ENCODE peak calls at places on chromosomes 3 and 15, in five cellular contexts. P is AG10803, G is BJ, B is amniotic stem cell, D is choroid plexus epithelial cell. Z is an unnamed sample.
A peak's percentile ranks its signal among the peaks of the same experiment; 100 is the strongest.

GRCh38 chr3:20041197-20041780 is 1.0 kb downstream of the KAT2B start:
- DNase-seq in B (no peak), D (peak; percentile 35), G (no peak), P (peak; percentile 72), Z (peak; percentile 69)

GRCh38 chr3:33840179-33840578 is 41.7 kb downstream of the PDCD6IP start:
- DNase-seq in B (no peak), D (no peak), P (no peak), G (no peak), Z (no peak)

GRCh38 chr3:139425745-139426400 is 36.4 kb upstream of the COPB2 start:
- DNase-seq in P (no peak), B (no peak), D (no peak), G (peak; percentile 4), Z (no peak)

GRCh38 chr3:150447631-150448465 is 39.8 kb downstream of the TSC22D2 start:
- DNase-seq in B (no peak), P (peak; percentile 30), G (no peak), D (peak; percentile 55), Z (no peak)

GRCh38 chr3:146581877-146582508 is 23.2 kb downstream of the PLSCR5 start:
- DNase-seq in P (peak; percentile 19), B (no peak), G (no peak), D (peak; percentile 65), Z (no peak)

GRCh38 chr3:112635674-112636073 is 5.3 kb downstream of the CCDC80 start:
- DNase-seq in G (peak; percentile 82), D (peak; percentile 92), P (peak; percentile 87), B (peak; percentile 18), Z (no peak)

GRCh38 chr3:194396561-194396896 is 2.5 kb downstream of the GP5 start:
- DNase-seq in G (no peak), D (no peak), B (no peak), P (no peak), Z (no peak)

GRCh38 chr3:53890726-53891499 is 746 bp downstream of the SELENOK start:
- DNase-seq in B (no peak), G (no peak), P (no peak), D (peak; percentile 46), Z (peak; percentile 37)

GRCh38 chr3:188123170-188123920 is 30.6 kb upstream of the LPP start:
- DNase-seq in D (peak; percentile 41), G (no peak), B (no peak), P (no peak), Z (no peak)

GRCh38 chr3:24389108-24390090 is 105.3 kb downstream of the THRB start:
- DNase-seq in B (no peak), D (no peak), P (peak; percentile 9), G (no peak), Z (no peak)

GRCh38 chr3:6249679-6250078 is 611.2 kb upstream of the GRM7 start:
- DNase-seq in D (no peak), G (no peak), B (no peak), P (no peak), Z (no peak)

GRCh38 chr15:26179906-26180305 is 316.8 kb upstream of the ATP10A start:
- DNase-seq in B (no peak), G (no peak), P (no peak), D (no peak), Z (no peak)

GRCh38 chr3:13427662-13428603 is 7.8 kb upstream of the NUP210 start:
- DNase-seq in B (no peak), D (no peak), P (no peak), G (no peak), Z (no peak)

GRCh38 chr3:32406481-32407408 is 15.1 kb downstream of the CMTM7 start:
- DNase-seq in G (no peak), D (no peak), P (no peak), B (no peak), Z (no peak)

GRCh38 chr3:48402281-48402732 is 27.6 kb downstream of the PLXNB1 start:
- DNase-seq in B (peak; percentile 78), G (peak; percentile 68), D (peak; percentile 89), P (peak; percentile 94), Z (no peak)

GRCh38 chr3:114595521-114596028 is 301.7 kb downstream of the TIGIT start:
- DNase-seq in G (no peak), P (no peak), B (no peak), D (peak; percentile 35), Z (no peak)

GRCh38 chr3:110027446-110027845 is 690.1 kb upstream of the DPPA4 start:
- DNase-seq in G (peak; percentile 13), B (peak; percentile 27), D (peak; percentile 31), P (peak; percentile 76), Z (no peak)

GRCh38 chr3:97872209-97873042 is 50.6 kb downstream of the CRYBG3 start:
- DNase-seq in P (peak; percentile 90), G (peak; percentile 97), D (peak; percentile 94), B (peak; percentile 89), Z (peak; percentile 11)

GRCh38 chr3:55180936-55181535 is 253.2 kb upstream of the LRTM1 start:
- DNase-seq in G (no peak), B (peak; percentile 64), D (peak; percentile 73), P (peak; percentile 65), Z (no peak)

GRCh38 chr3:131387796-131388195 is 6.2 kb downstream of the NUDT16 start:
- DNase-seq in B (no peak), D (no peak), G (no peak), P (no peak), Z (no peak)

GRCh38 chr3:52882377-52882776 is 15.0 kb downstream of the STIMATE start:
- DNase-seq in G (no peak), B (no peak), D (no peak), P (no peak), Z (no peak)

GRCh38 chr15:78654272-78654671 is 13.3 kb upstream of the CHRNB4 start:
- DNase-seq in D (no peak), B (no peak), G (no peak), P (no peak), Z (no peak)

GRCh38 chr3:43153189-43154083 is 47.6 kb upstream of the POMGNT2 start:
- DNase-seq in D (no peak), P (peak; percentile 91), B (no peak), G (no peak), Z (no peak)

GRCh38 chr15:100994597-100995446 is 75.7 kb downstream of the LRRK1 start:
- DNase-seq in B (no peak), P (no peak), G (no peak), D (no peak), Z (no peak)

GRCh38 chr3:152558386-152558785 is 276.5 kb upstream of the P2RY1 start:
- DNase-seq in P (peak; percentile 9), G (no peak), B (no peak), D (peak; percentile 19), Z (no peak)

GRCh38 chr3:12835005-12835665 is 6.2 kb downstream of the RPL32 start:
- DNase-seq in B (no peak), G (no peak), P (no peak), D (no peak), Z (no peak)

GRCh38 chr15:38225381-38225780 is 27.3 kb upstream of the SPRED1 start:
- DNase-seq in D (no peak), P (peak; percentile 36), G (no peak), B (no peak), Z (no peak)

GRCh38 chr3:45596290-45596791 is 1.8 kb downstream of the LIMD1 start:
- DNase-seq in D (no peak), P (no peak), B (no peak), G (no peak), Z (peak; percentile 18)

GRCh38 chr3:61768284-61769012 is 207.1 kb downstream of the PTPRG start:
- DNase-seq in P (peak; percentile 15), G (no peak), D (peak; percentile 24), B (no peak), Z (no peak)

GRCh38 chr3:37225481-37225880 is 51.1 kb upstream of the LRRFIP2 start:
- DNase-seq in G (no peak), D (no peak), B (no peak), P (no peak), Z (no peak)

GRCh38 chr3:64109438-64109837 is 86.1 kb upstream of the PSMD6 start:
- DNase-seq in B (no peak), G (no peak), P (no peak), D (no peak), Z (no peak)

GRCh38 chr3:141632779-141633374 is 105.2 kb upstream of the RNF7 start:
- DNase-seq in G (no peak), B (no peak), P (no peak), D (no peak), Z (no peak)

GRCh38 chr15:70140543-70141375 is 43.0 kb upstream of the TLE3 start:
- DNase-seq in P (peak; percentile 24), G (no peak), D (peak; percentile 83), B (no peak), Z (no peak)

GRCh38 chr3:79846148-79846933 is 78.5 kb upstream of the ROBO1 start:
- DNase-seq in P (no peak), G (no peak), D (no peak), B (no peak), Z (no peak)